ENCODE peak calls at places on chromosome 5, in six cellular contexts. B, F, E, K, L and O are unnamed samples.

GRCh38 chr5:90191352-90192045 is 218.1 kb downstream of the CETN3 start:
- DNase-seq in B (no peak), F (no peak), E (no peak), K (peak; percentile 28), L (no peak), O (no peak)

GRCh38 chr5:138922494-138922893 is 47.4 kb upstream of the LRRTM2 start:
- DNase-seq in B (no peak), F (no peak), E (no peak), K (no peak), L (no peak), O (no peak)

GRCh38 chr5:75167345-75167744 is 69.3 kb downstream of the ANKRD31 start:
- DNase-seq in B (no peak), F (no peak), E (no peak), K (peak; percentile 13), L (peak; percentile 19), O (no peak)

GRCh38 chr5:53359906-53360305 is 120.5 kb upstream of the FST start:
- DNase-seq in B (no peak), F (no peak), E (no peak), K (no peak), L (peak; percentile 79), O (no peak)

GRCh38 chr5:142715291-142715690 is 29.4 kb upstream of the FGF1 start:
- DNase-seq in B (no peak), F (no peak), E (no peak), K (no peak), L (no peak), O (no peak)

GRCh38 chr5:61330879-61331406 is 1.1 kb upstream of the ZSWIM6 start:
- DNase-seq in B (peak; percentile 86), F (peak; percentile 86), E (peak; percentile 62), K (peak; percentile 85), L (peak; percentile 77), O (peak; percentile 87)

GRCh38 chr5:93724791-93725190 is 16.6 kb downstream of the POU5F2 start:
- DNase-seq in B (no peak), F (no peak), E (no peak), K (no peak), L (no peak), O (no peak)

GRCh38 chr5:171419663-171420428 is 399 bp downstream of the FGF18 start:
- DNase-seq in B (no peak), F (peak; percentile 11), E (no peak), K (peak; percentile 67), L (no peak), O (peak; percentile 52)

GRCh38 chr5:5181650-5182324 is 41.7 kb downstream of the ADAMTS16 start:
- DNase-seq in B (no peak), F (no peak), E (no peak), K (no peak), L (no peak), O (no peak)

GRCh38 chr5:179912386-179912785 is 4.7 kb upstream of the TBC1D9B start:
- DNase-seq in B (no peak), F (no peak), E (no peak), K (no peak), L (no peak), O (no peak)

GRCh38 chr5:93831449-93831848 is 90.0 kb upstream of the POU5F2 start:
- DNase-seq in B (no peak), F (no peak), E (no peak), K (no peak), L (peak; percentile 91), O (no peak)

GRCh38 chr5:77012601-77013000 is 17.6 kb upstream of the AGGF1 start:
- DNase-seq in B (no peak), F (no peak), E (no peak), K (no peak), L (peak; percentile 59), O (no peak)

GRCh38 chr5:157540707-157541451 is 34.7 kb downstream of the ADAM19 start:
- DNase-seq in B (peak; percentile 69), F (peak; percentile 79), E (peak; percentile 15), K (no peak), L (no peak), O (peak; percentile 78)

GRCh38 chr5:179825655-179826182 is 5.0 kb downstream of the SQSTM1 start:
- DNase-seq in B (no peak), F (no peak), E (no peak), K (peak; percentile 81), L (no peak), O (no peak)

GRCh38 chr5:102903074-102903871 is 148.2 kb downstream of the PAM start:
- DNase-seq in B (no peak), F (no peak), E (no peak), K (no peak), L (peak; percentile 44), O (no peak)

GRCh38 chr5:154723740-154724505 is 31.3 kb upstream of the LARP1 start:
- DNase-seq in B (no peak), F (no peak), E (no peak), K (no peak), L (no peak), O (no peak)

DNA sequence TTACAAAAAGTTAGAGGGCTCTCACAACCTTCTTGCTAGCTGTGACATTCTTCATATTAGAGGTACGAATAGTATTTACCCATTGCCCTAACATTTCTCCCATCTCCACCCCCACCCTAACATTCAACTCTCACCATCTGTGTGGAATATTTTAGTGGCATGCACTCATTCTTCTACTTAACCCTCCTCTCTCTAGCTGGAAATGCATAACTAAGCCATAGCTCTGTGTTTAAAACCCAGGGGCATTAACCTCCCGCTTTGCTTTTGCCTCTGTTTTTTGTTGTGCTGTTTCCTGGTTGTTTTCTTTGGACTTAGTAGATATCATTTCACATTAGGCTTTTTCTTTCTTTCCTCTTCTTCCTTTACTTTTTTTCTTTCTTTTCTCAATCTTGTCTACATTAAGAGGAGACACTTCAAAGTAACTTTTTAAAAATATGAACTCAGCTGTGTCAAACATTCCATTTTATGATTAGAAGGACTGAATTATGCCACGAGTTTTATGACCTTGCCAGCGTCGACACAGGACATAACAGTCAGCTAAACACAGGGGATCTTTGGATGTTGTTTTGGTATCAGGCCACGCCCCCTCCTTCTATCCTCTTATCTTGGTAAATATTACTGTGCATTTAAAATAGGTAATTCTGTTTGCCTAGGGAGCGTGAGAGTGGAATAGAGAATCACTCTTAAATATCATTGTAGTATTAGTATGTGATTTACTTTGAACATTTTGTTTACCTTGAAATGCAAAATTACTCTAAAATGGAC is 236.0 kb downstream of the CD180 start:
- DNase-seq in B (no peak), F (no peak), E (no peak), K (peak; percentile 18), L (no peak), O (no peak)
- H3K4me3 ChIP-seq in B (peak overlapping the region; percentile 37), F (no peak overlapping the region), E (no peak overlapping the region), K (no peak overlapping the region), L (peak overlapping the region; percentile 60), O (no peak overlapping the region)

GRCh38 chr5:177537389-177538361 is 16.7 kb downstream of the FAM193B start:
- DNase-seq in B (peak; percentile 39), F (no peak), E (no peak), K (peak; percentile 23), L (peak; percentile 51), O (no peak)
- H3K27me3 ChIP-seq in B (no peaks in the 10 kb centered on the region), F (no peaks in the 10 kb centered on the region), E (no peaks in the 10 kb centered on the region), K (no peaks in the 10 kb centered on the region), L (no peaks in the 10 kb centered on the region), O (no peaks in the 10 kb centered on the region)

GRCh38 chr5:131996210-131997025 is 15.0 kb downstream of the ACSL6 start:
- DNase-seq in B (no peak), F (no peak), E (no peak), K (no peak), L (peak; percentile 12), O (no peak)
- H3K4me3 ChIP-seq in B (no peak overlapping the region), F (no peak overlapping the region), E (no peak overlapping the region), K (no peak overlapping the region), L (no peak overlapping the region), O (no peak overlapping the region)

GRCh38 chr5:2163457-2163856 is 280.7 kb upstream of the IRX4 start:
- DNase-seq in B (no peak), F (no peak), E (no peak), K (no peak), L (no peak), O (no peak)
- H3K27me3 ChIP-seq in B (no peaks in the 10 kb centered on the region), F (peaks cover 6% of the 10 kb centered on the region), E (no peaks in the 10 kb centered on the region), K (no peaks in the 10 kb centered on the region), L (peaks cover 47% of the 10 kb centered on the region), O (no peaks in the 10 kb centered on the region)

GRCh38 chr5:132457371-132458225 is 33.0 kb downstream of the IRF1 start:
- DNase-seq in B (peak; percentile 68), F (no peak), E (no peak), K (no peak), L (no peak), O (no peak)

GRCh38 chr5:132458226-132458560 is 32.4 kb downstream of the IRF1 start:
- DNase-seq in B (no peak), F (no peak), E (no peak), K (no peak), L (peak; percentile 27), O (no peak)

GRCh38 chr5:132459031-132459982 is 31.3 kb downstream of the IRF1 start:
- DNase-seq in B (peak; percentile 73), F (no peak), E (no peak), K (peak; percentile 45), L (peak; percentile 18), O (no peak)

GRCh38 chr5:132459983-132460834 is 30.4 kb downstream of the IRF1 start:
- DNase-seq in B (peak; percentile 81), F (no peak), E (no peak), K (no peak), L (no peak), O (no peak)

GRCh38 chr5:132458651-132459030 is 31.9 kb downstream of the IRF1 start:
- DNase-seq in B (no peak), F (peak; percentile 79), E (no peak), K (no peak), L (peak; percentile 57), O (no peak)
- H3K4me3 ChIP-seq in B (no peak overlapping the region), F (no peak overlapping the region), E (no peak overlapping the region), K (no peak overlapping the region), L (no peak overlapping the region), O (no peak overlapping the region)

GRCh38 chr5:135851186-135851906 is 16.9 kb downstream of the SLC25A48 start:
- DNase-seq in B (no peak), F (no peak), E (no peak), K (no peak), L (no peak), O (no peak)

GRCh38 chr5:135847976-135848375 is 13.5 kb downstream of the SLC25A48 start:
- DNase-seq in B (no peak), F (no peak), E (no peak), K (no peak), L (no peak), O (no peak)

GRCh38 chr5:135851907-135852805 is 17.7 kb downstream of the SLC25A48 start:
- DNase-seq in B (no peak), F (no peak), E (no peak), K (no peak), L (no peak), O (no peak)

GRCh38 chr5:135850671-135851070 is 16.2 kb downstream of the SLC25A48 start:
- DNase-seq in B (no peak), F (no peak), E (no peak), K (no peak), L (no peak), O (no peak)

DNA sequence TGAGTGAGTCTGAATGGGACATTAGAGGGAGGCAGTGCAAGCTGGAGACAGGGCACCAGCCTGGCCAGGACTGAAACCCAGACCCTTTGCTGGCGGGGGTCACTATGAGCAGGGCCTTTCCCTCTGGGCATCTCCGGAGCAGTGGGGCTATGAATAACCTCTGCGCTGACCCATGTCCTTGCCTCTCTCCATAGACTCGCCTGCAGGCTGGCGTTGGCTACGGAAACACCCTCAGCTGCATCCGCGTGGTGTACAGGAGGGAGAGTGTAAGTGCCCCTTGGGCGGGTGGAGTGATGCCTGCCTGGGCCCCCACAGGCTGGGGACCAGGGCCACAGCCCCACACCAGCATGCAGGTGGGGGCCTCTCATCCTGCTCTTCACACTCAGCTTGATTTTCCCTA is 15.8 kb downstream of the SLC25A48 start:
- DNase-seq in B (no peak), F (no peak), E (no peak), K (no peak), L (no peak), O (no peak)
- H3K27me3 ChIP-seq in B (no peaks in the 10 kb centered on the region), F (no peaks in the 10 kb centered on the region), E (no peaks in the 10 kb centered on the region), K (no peaks in the 10 kb centered on the region), L (peaks cover 34% of the 10 kb centered on the region), O (peaks cover 2% of the 10 kb centered on the region)